ENCODE peak calls at places on chromosomes 7 and 10, in six cellular contexts. C is colonic mucosa, A is GM12878, Y is kidney epithelial cell, S is GM23248, I is left ventricle myocardium inferior. T is an unnamed sample. For H3K27me3, the result is how much of the 10 kb centered on the place peaks cover.

GRCh38 chr10:132867801-132868644 is 74.3 kb downstream of the CFAP46 start:
- DNase-seq in C (no peak), A (no peak), Y (no peak), S (no peak), I (peak), T (no peak)

GRCh38 chr10:91796332-91797076 is 1.7 kb upstream of the TNKS2 start:
- DNase-seq in C (peak), A (peak), Y (no peak), S (no peak), I (peak), T (peak)

GRCh38 chr7:40469481-40469880 is 334.7 kb downstream of the SUGCT start:
- DNase-seq in C (no peak), A (no peak), Y (peak), S (peak), I (no peak), T (no peak)

GRCh38 chr10:130869179-130869841 is 442.2 kb downstream of the TCERG1L start:
- DNase-seq in C (no peak), A (no peak), Y (no peak), S (no peak), I (no peak), T (no peak)

GRCh38 chr10:75599875-75600648 is 168.6 kb downstream of the LRMDA start:
- DNase-seq in C (no peak), A (no peak), Y (no peak), S (no peak), I (no peak), T (peak)

GRCh38 chr10:33900591-33900990 is 566.1 kb upstream of the NRP1 start:
- DNase-seq in C (no peak), A (no peak), Y (no peak), S (peak), I (no peak), T (no peak)

GRCh38 chr10:59587083-59587755 is 122.4 kb downstream of the SLC16A9 start:
- DNase-seq in C (peak), A (no peak), Y (no peak), S (no peak), I (no peak), T (no peak)

GRCh38 chr7:136163333-136163732 is 186.2 kb upstream of the MTPN start:
- DNase-seq in C (no peak), A (no peak), Y (no peak), S (no peak), I (no peak), T (no peak)

GRCh38 chr10:128026620-128027281 is 99.5 kb downstream of the MKI67 start:
- DNase-seq in C (no peak), A (no peak), Y (no peak), S (no peak), I (no peak), T (no peak)

GRCh38 chr7:143362126-143362961 is at the start of gene FAM131B:
- DNase-seq in C (no peak), A (no peak), Y (no peak), S (peak), I (no peak), T (peak)
- H3K27me3 ChIP-seq in C (under half), A (under half), Y (under half), S (under half), I (half or more), T (under half)

DNA sequence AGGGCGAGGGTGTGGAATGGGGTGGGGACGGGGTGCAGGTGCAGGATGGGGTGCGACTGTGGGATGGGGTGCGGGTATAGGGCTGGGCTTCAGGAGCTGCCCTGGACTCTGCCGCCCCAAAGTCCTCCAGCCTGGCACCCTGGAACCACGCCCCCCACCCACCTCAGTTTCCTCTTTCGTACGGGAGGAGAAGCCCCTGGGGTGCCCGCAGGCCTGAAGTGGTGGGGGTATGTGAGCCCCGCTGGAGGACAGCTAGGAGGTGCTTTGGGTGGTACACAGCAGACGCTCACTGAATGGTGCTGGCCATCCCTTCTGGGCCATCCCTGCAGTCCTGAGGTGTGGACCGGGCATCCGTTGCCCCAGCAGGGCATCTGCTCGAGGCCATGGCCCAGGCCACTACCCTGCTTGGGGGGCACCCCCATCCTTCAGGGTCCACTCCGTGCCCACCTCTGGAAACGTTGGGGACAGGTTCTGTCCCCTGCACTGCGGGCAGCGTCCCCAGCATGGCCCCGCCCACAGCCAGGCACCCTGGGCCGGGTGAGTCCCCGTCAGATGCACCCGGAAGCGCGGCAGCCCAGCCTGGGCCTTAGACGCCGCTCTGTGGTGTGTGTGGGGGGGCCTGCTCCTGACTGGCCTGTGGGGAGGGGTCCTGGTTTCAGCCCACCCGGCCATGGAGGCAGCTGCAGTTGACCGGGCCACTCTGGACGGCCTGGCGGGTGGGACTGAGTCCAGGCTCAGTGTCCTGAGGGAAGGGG is 41.6 kb downstream of the UNCX start:
- DNase-seq in C (no peak), A (no peak), Y (no peak), S (no peak), I (no peak), T (no peak)
- H3K27me3 ChIP-seq in C (under half), A (under half), Y (under half), S (under half), I (half or more), T (under half)

GRCh38 chr7:44291066-44291732 is 34.2 kb downstream of the CAMK2B start:
- DNase-seq in C (no peak), A (no peak), Y (no peak), S (no peak), I (peak), T (peak)
- H3K27me3 ChIP-seq in C (under half), A (under half), Y (under half), S (under half), I (under half), T (under half)

GRCh38 chr7:45567713-45568112 is 6.5 kb upstream of the ADCY1 start:
- DNase-seq in C (no peak), A (no peak), Y (no peak), S (no peak), I (no peak), T (peak)

GRCh38 chr7:45564886-45565455 is 9.2 kb upstream of the ADCY1 start:
- DNase-seq in C (no peak), A (no peak), Y (no peak), S (no peak), I (no peak), T (peak)

GRCh38 chr7:45564485-45564884 is 9.7 kb upstream of the ADCY1 start:
- DNase-seq in C (no peak), A (no peak), Y (no peak), S (no peak), I (no peak), T (no peak)

GRCh38 chr7:45568536-45569289 is 5.5 kb upstream of the ADCY1 start:
- DNase-seq in C (no peak), A (no peak), Y (no peak), S (no peak), I (no peak), T (peak)

GRCh38 chr7:45566386-45566785 is 7.8 kb upstream of the ADCY1 start:
- DNase-seq in C (no peak), A (no peak), Y (no peak), S (no peak), I (no peak), T (no peak)
- H3K27me3 ChIP-seq in C (under half), A (under half), Y (under half), S (under half), I (under half), T (under half)

GRCh38 chr10:50809596-50809995 is 69.9 kb downstream of the ASAH2B start:
- DNase-seq in C (no peak), A (no peak), Y (no peak), S (peak), I (no peak), T (no peak)

GRCh38 chr10:50807851-50808776 is 68.4 kb downstream of the ASAH2B start:
- DNase-seq in C (no peak), A (no peak), Y (no peak), S (peak), I (no peak), T (no peak)

GRCh38 chr10:50805981-50806622 is 66.4 kb downstream of the ASAH2B start:
- DNase-seq in C (no peak), A (no peak), Y (no peak), S (peak), I (no peak), T (no peak)
- H3K27me3 ChIP-seq in C (under half), A (under half), Y (under half), S (under half), I (under half), T (under half)

GRCh38 chr10:23191764-23192395 is at the start of gene PTF1A:
- DNase-seq in C (no peak), A (no peak), Y (no peak), S (no peak), I (no peak), T (peak)
- H3K27me3 ChIP-seq in C (half or more), A (under half), Y (half or more), S (under half), I (half or more), T (half or more)

GRCh38 chr7:151264615-151265014 is 16.1 kb upstream of the SMARCD3 start:
- DNase-seq in C (no peak), A (no peak), Y (no peak), S (no peak), I (no peak), T (no peak)

GRCh38 chr7:151260883-151261282 is 12.4 kb upstream of the SMARCD3 start:
- DNase-seq in C (no peak), A (no peak), Y (no peak), S (no peak), I (no peak), T (no peak)

GRCh38 chr7:151260471-151260870 is 12.0 kb upstream of the SMARCD3 start:
- DNase-seq in C (no peak), A (no peak), Y (no peak), S (no peak), I (no peak), T (no peak)

GRCh38 chr7:151257990-151258389 is 9.5 kb upstream of the SMARCD3 start:
- DNase-seq in C (no peak), A (no peak), Y (no peak), S (no peak), I (no peak), T (no peak)

DNA sequence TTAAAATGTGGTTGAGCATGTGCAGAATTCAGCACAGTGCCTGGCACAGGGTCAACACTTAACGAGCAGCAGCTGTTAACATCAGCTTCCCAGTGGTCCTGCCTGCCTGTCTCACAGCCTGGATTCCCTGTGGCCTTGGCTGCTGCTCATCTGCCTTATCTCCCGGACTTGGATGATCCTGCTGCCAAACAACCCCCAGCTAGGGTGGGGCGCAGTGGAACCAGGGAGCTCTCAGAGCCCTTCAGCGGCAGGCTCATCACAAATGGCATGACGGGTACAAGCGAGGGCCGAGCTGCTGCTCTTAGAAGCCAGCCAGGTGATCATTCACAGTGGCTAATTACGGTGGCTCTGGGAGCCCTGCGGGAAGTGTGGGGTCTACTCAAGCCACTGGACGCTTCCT is 13.0 kb upstream of the SMARCD3 start:
- DNase-seq in C (no peak), A (no peak), Y (no peak), S (no peak), I (no peak), T (no peak)
- H3K27me3 ChIP-seq in C (under half), A (under half), Y (under half), S (under half), I (under half), T (under half)

GRCh38 chr10:108899686-108900085 is 1023.6 kb downstream of the XPNPEP1 start:
- DNase-seq in C (no peak), A (no peak), Y (no peak), S (no peak), I (no peak), T (no peak)

GRCh38 chr10:108904163-108904878 is 1019.0 kb downstream of the XPNPEP1 start:
- DNase-seq in C (no peak), A (no peak), Y (no peak), S (peak), I (no peak), T (no peak)

GRCh38 chr10:108902491-108903250 is 1020.6 kb downstream of the XPNPEP1 start:
- DNase-seq in C (no peak), A (no peak), Y (no peak), S (no peak), I (no peak), T (no peak)

GRCh38 chr10:108905821-108906220 is 1017.5 kb downstream of the XPNPEP1 start:
- DNase-seq in C (no peak), A (no peak), Y (no peak), S (no peak), I (no peak), T (no peak)

GRCh38 chr10:108901766-108902365 is 1021.4 kb downstream of the XPNPEP1 start:
- DNase-seq in C (no peak), A (no peak), Y (no peak), S (peak), I (no peak), T (no peak)
- H3K27me3 ChIP-seq in C (under half), A (under half), Y (under half), S (under half), I (under half), T (under half)

GRCh38 chr10:124447741-124448466 is 1.9 kb downstream of the NKX1-2 start:
- DNase-seq in C (no peak), A (no peak), Y (no peak), S (peak), I (no peak), T (peak)
- H3K27me3 ChIP-seq in C (half or more), A (under half), Y (half or more), S (half or more), I (half or more), T (half or more)